ENCODE peak calls at places on chromosomes 11 and 22, in six cellular contexts. One of them, this sample, is unnamed.

GRCh38 chr11:46944356-46944755 is 7.8 kb downstream of the CSTPP1 start:
- DNase-seq in activated naive CD8-positive, alpha-beta T cell treated with anti-CD3 and anti-CD28 coated beads, Interleukin-2, amount 50 U/mL, for 16 hours: no peak
- DNase-seq in hippocampal formation: no peak
- DNase-seq in tibial artery: no peak
- DNase-seq in T-helper 1 cell: no peak
- DNase-seq in activated T-helper 1 cell treated with anti-CD3 and anti-CD28 coated beads, Interleukin-12 subunit alpha, Interleukin-12 subunit beta, Interleukin-2, Interleukin-4 antibody, amounts not matched to agents 30 ng/mL and 10 ng/mL and 1 ng/mL, durations not matched to agents 14 hours and 24 hours and 36 hours: no peak
- DNase-seq in this sample: no peak

GRCh38 chr22:42080287-42080686 is 787 bp downstream of the SMDT1 start:
- DNase-seq in activated naive CD8-positive, alpha-beta T cell treated with anti-CD3 and anti-CD28 coated beads, Interleukin-2, amount 50 U/mL, for 16 hours: no peak
- DNase-seq in hippocampal formation: peak; percentile 20
- DNase-seq in tibial artery: no peak
- DNase-seq in T-helper 1 cell: no peak
- DNase-seq in activated T-helper 1 cell treated with anti-CD3 and anti-CD28 coated beads, Interleukin-12 subunit alpha, Interleukin-12 subunit beta, Interleukin-2, Interleukin-4 antibody, amounts not matched to agents 30 ng/mL and 10 ng/mL and 1 ng/mL, durations not matched to agents 14 hours and 24 hours and 36 hours: no peak
- DNase-seq in this sample: no peak

GRCh38 chr11:130675456-130675855 is 227.0 kb downstream of the ADAMTS15 start:
- DNase-seq in activated naive CD8-positive, alpha-beta T cell treated with anti-CD3 and anti-CD28 coated beads, Interleukin-2, amount 50 U/mL, for 16 hours: no peak
- DNase-seq in hippocampal formation: no peak
- DNase-seq in tibial artery: peak; percentile 89
- DNase-seq in T-helper 1 cell: no peak
- DNase-seq in activated T-helper 1 cell treated with anti-CD3 and anti-CD28 coated beads, Interleukin-12 subunit alpha, Interleukin-12 subunit beta, Interleukin-2, Interleukin-4 antibody, amounts not matched to agents 30 ng/mL and 10 ng/mL and 1 ng/mL, durations not matched to agents 14 hours and 24 hours and 36 hours: no peak
- DNase-seq in this sample: no peak

GRCh38 chr11:2774173-2775082 is 74.6 kb upstream of the KCNQ1OT1 start:
- DNase-seq in activated naive CD8-positive, alpha-beta T cell treated with anti-CD3 and anti-CD28 coated beads, Interleukin-2, amount 50 U/mL, for 16 hours: no peak
- DNase-seq in hippocampal formation: no peak
- DNase-seq in tibial artery: peak; percentile 15
- DNase-seq in T-helper 1 cell: no peak
- DNase-seq in activated T-helper 1 cell treated with anti-CD3 and anti-CD28 coated beads, Interleukin-12 subunit alpha, Interleukin-12 subunit beta, Interleukin-2, Interleukin-4 antibody, amounts not matched to agents 30 ng/mL and 10 ng/mL and 1 ng/mL, durations not matched to agents 14 hours and 24 hours and 36 hours: no peak
- DNase-seq in this sample: no peak

GRCh38 chr22:24066872-24067271 is 55.8 kb downstream of the CABIN1 start:
- DNase-seq in activated naive CD8-positive, alpha-beta T cell treated with anti-CD3 and anti-CD28 coated beads, Interleukin-2, amount 50 U/mL, for 16 hours: no peak
- DNase-seq in hippocampal formation: no peak
- DNase-seq in tibial artery: no peak
- DNase-seq in T-helper 1 cell: no peak
- DNase-seq in activated T-helper 1 cell treated with anti-CD3 and anti-CD28 coated beads, Interleukin-12 subunit alpha, Interleukin-12 subunit beta, Interleukin-2, Interleukin-4 antibody, amounts not matched to agents 30 ng/mL and 10 ng/mL and 1 ng/mL, durations not matched to agents 14 hours and 24 hours and 36 hours: no peak
- DNase-seq in this sample: no peak

GRCh38 chr11:47950396-47950795 is 30.0 kb upstream of the PTPRJ start:
- DNase-seq in activated naive CD8-positive, alpha-beta T cell treated with anti-CD3 and anti-CD28 coated beads, Interleukin-2, amount 50 U/mL, for 16 hours: peak; percentile 51
- DNase-seq in hippocampal formation: no peak
- DNase-seq in tibial artery: no peak
- DNase-seq in T-helper 1 cell: no peak
- DNase-seq in activated T-helper 1 cell treated with anti-CD3 and anti-CD28 coated beads, Interleukin-12 subunit alpha, Interleukin-12 subunit beta, Interleukin-2, Interleukin-4 antibody, amounts not matched to agents 30 ng/mL and 10 ng/mL and 1 ng/mL, durations not matched to agents 14 hours and 24 hours and 36 hours: peak; percentile 54
- DNase-seq in this sample: no peak

GRCh38 chr11:43557553-43558031 is 122.9 kb upstream of the HSD17B12 start:
- DNase-seq in activated naive CD8-positive, alpha-beta T cell treated with anti-CD3 and anti-CD28 coated beads, Interleukin-2, amount 50 U/mL, for 16 hours: no peak
- DNase-seq in hippocampal formation: no peak
- DNase-seq in tibial artery: no peak
- DNase-seq in T-helper 1 cell: no peak
- DNase-seq in activated T-helper 1 cell treated with anti-CD3 and anti-CD28 coated beads, Interleukin-12 subunit alpha, Interleukin-12 subunit beta, Interleukin-2, Interleukin-4 antibody, amounts not matched to agents 30 ng/mL and 10 ng/mL and 1 ng/mL, durations not matched to agents 14 hours and 24 hours and 36 hours: no peak
- DNase-seq in this sample: no peak

GRCh38 chr11:100095809-100096208 is 591.3 kb upstream of the ARHGAP42 start:
- DNase-seq in activated naive CD8-positive, alpha-beta T cell treated with anti-CD3 and anti-CD28 coated beads, Interleukin-2, amount 50 U/mL, for 16 hours: no peak
- DNase-seq in hippocampal formation: no peak
- DNase-seq in tibial artery: no peak
- DNase-seq in T-helper 1 cell: no peak
- DNase-seq in activated T-helper 1 cell treated with anti-CD3 and anti-CD28 coated beads, Interleukin-12 subunit alpha, Interleukin-12 subunit beta, Interleukin-2, Interleukin-4 antibody, amounts not matched to agents 30 ng/mL and 10 ng/mL and 1 ng/mL, durations not matched to agents 14 hours and 24 hours and 36 hours: no peak
- DNase-seq in this sample: no peak

GRCh38 chr11:97937501-97937900 is 1083.2 kb upstream of the CNTN5 start:
- DNase-seq in activated naive CD8-positive, alpha-beta T cell treated with anti-CD3 and anti-CD28 coated beads, Interleukin-2, amount 50 U/mL, for 16 hours: no peak
- DNase-seq in hippocampal formation: no peak
- DNase-seq in tibial artery: no peak
- DNase-seq in T-helper 1 cell: no peak
- DNase-seq in activated T-helper 1 cell treated with anti-CD3 and anti-CD28 coated beads, Interleukin-12 subunit alpha, Interleukin-12 subunit beta, Interleukin-2, Interleukin-4 antibody, amounts not matched to agents 30 ng/mL and 10 ng/mL and 1 ng/mL, durations not matched to agents 14 hours and 24 hours and 36 hours: no peak
- DNase-seq in this sample: no peak

GRCh38 chr11:34176980-34177319 is 71.5 kb downstream of the NAT10 start:
- DNase-seq in activated naive CD8-positive, alpha-beta T cell treated with anti-CD3 and anti-CD28 coated beads, Interleukin-2, amount 50 U/mL, for 16 hours: no peak
- DNase-seq in hippocampal formation: no peak
- DNase-seq in tibial artery: no peak
- DNase-seq in T-helper 1 cell: no peak
- DNase-seq in activated T-helper 1 cell treated with anti-CD3 and anti-CD28 coated beads, Interleukin-12 subunit alpha, Interleukin-12 subunit beta, Interleukin-2, Interleukin-4 antibody, amounts not matched to agents 30 ng/mL and 10 ng/mL and 1 ng/mL, durations not matched to agents 14 hours and 24 hours and 36 hours: no peak
- DNase-seq in this sample: no peak

GRCh38 chr11:76524919-76525318 is 80.1 kb downstream of the EMSY start:
- DNase-seq in activated naive CD8-positive, alpha-beta T cell treated with anti-CD3 and anti-CD28 coated beads, Interleukin-2, amount 50 U/mL, for 16 hours: no peak
- DNase-seq in hippocampal formation: no peak
- DNase-seq in tibial artery: peak; percentile 42
- DNase-seq in T-helper 1 cell: no peak
- DNase-seq in activated T-helper 1 cell treated with anti-CD3 and anti-CD28 coated beads, Interleukin-12 subunit alpha, Interleukin-12 subunit beta, Interleukin-2, Interleukin-4 antibody, amounts not matched to agents 30 ng/mL and 10 ng/mL and 1 ng/mL, durations not matched to agents 14 hours and 24 hours and 36 hours: no peak
- DNase-seq in this sample: peak; percentile 13